ENCODE peak calls at places on chromosomes 4 and X, in eight cellular contexts. L is fibroblast of lung, X is left ventricle myocardium inferior, I is bronchial epithelial cell, J is HFF-Myc, V is heart right ventricle, Y is cardiac fibroblast, B is lower lobe of right lung. W is an unnamed sample.

GRCh38 chrX:22349116-22349515 is 76.4 kb downstream of the CBLL2 start:
- DNase-seq in L (peak), X (no peak), I (peak), J (no peak), V (no peak), Y (peak), B (no peak), W (peak)

GRCh38 chrX:78109458-78109857 is 5.4 kb downstream of the PGK1 start:
- DNase-seq in L (no peak), X (no peak), I (no peak), J (no peak), V (no peak), Y (no peak), B (no peak), W (no peak)

GRCh38 chr4:55808187-55808586 is 11.4 kb upstream of the EXOC1L start:
- DNase-seq in L (no peak), X (no peak), I (no peak), J (peak), V (no peak), Y (no peak), B (no peak), W (no peak)

GRCh38 chr4:154294951-154295350 is 196.6 kb downstream of the DCHS2 start:
- DNase-seq in L (no peak), X (no peak), I (no peak), J (no peak), V (no peak), Y (no peak), B (no peak), W (no peak)

GRCh38 chrX:70029790-70030189 is 19.9 kb downstream of the AWAT2 start:
- DNase-seq in L (no peak), X (no peak), I (no peak), J (no peak), V (no peak), Y (no peak), B (no peak), W (no peak)

GRCh38 chr4:159029481-159029880 is 73.4 kb upstream of the RAPGEF2 start:
- DNase-seq in L (no peak), X (no peak), I (no peak), J (no peak), V (no peak), Y (no peak), B (no peak), W (no peak)

GRCh38 chr4:40301592-40301991 is 33.5 kb upstream of the CHRNA9 start:
- DNase-seq in L (no peak), X (no peak), I (no peak), J (no peak), V (no peak), Y (no peak), B (no peak), W (no peak)

GRCh38 chrX:53992589-53992988 is 51.7 kb downstream of the PHF8 start:
- DNase-seq in L (no peak), X (no peak), I (peak), J (no peak), V (no peak), Y (no peak), B (no peak), W (no peak)

GRCh38 chr4:178471385-178471784 is 1029.1 kb upstream of the AGA start:
- DNase-seq in L (no peak), X (no peak), I (no peak), J (no peak), V (no peak), Y (no peak), B (no peak), W (no peak)

GRCh38 chr4:147157860-147158701 is 212.4 kb upstream of the TTC29 start:
- DNase-seq in L (peak), X (peak), I (peak), J (no peak), V (peak), Y (peak), B (peak), W (peak)

GRCh38 chrX:71184803-71185495 is 38.1 kb upstream of the GJB1 start:
- DNase-seq in L (no peak), X (no peak), I (peak), J (no peak), V (no peak), Y (no peak), B (no peak), W (no peak)

GRCh38 chr4:16120720-16121119 is 36.9 kb upstream of the PROM1 start:
- DNase-seq in L (no peak), X (no peak), I (no peak), J (no peak), V (no peak), Y (no peak), B (no peak), W (peak)

GRCh38 chr4:152479428-152480026 is 56.4 kb downstream of the FBXW7 start:
- DNase-seq in L (peak), X (no peak), I (peak), J (no peak), V (no peak), Y (peak), B (no peak), W (peak)

GRCh38 chrX:109857898-109858297 is 124.8 kb upstream of the ACSL4 start:
- DNase-seq in L (peak), X (no peak), I (peak), J (no peak), V (no peak), Y (peak), B (no peak), W (peak)

GRCh38 chr4:80913381-80913780 is 117.1 kb upstream of the BMP3 start:
- DNase-seq in L (no peak), X (no peak), I (no peak), J (no peak), V (no peak), Y (no peak), B (no peak), W (no peak)

GRCh38 chr4:80492761-80493160 is 157.2 kb downstream of the CFAP299 start:
- DNase-seq in L (no peak), X (no peak), I (peak), J (no peak), V (no peak), Y (no peak), B (no peak), W (no peak)

GRCh38 chrX:39935414-39936064 is 162.2 kb downstream of the BCOR start:
- DNase-seq in L (no peak), X (no peak), I (peak), J (no peak), V (no peak), Y (no peak), B (no peak), W (no peak)

GRCh38 chr4:158808399-158808798 is 39.6 kb downstream of the FNIP2 start:
- DNase-seq in L (no peak), X (no peak), I (no peak), J (no peak), V (no peak), Y (no peak), B (no peak), W (no peak)

GRCh38 chr4:187064033-187064432 is 340.4 kb upstream of the FAT1 start:
- DNase-seq in L (no peak), X (no peak), I (no peak), J (no peak), V (no peak), Y (no peak), B (no peak), W (no peak)

GRCh38 chrX:44343412-44343942 is at the start of gene EFHC2:
- DNase-seq in L (peak), X (peak), I (no peak), J (no peak), V (peak), Y (no peak), B (peak), W (peak)

DNA sequence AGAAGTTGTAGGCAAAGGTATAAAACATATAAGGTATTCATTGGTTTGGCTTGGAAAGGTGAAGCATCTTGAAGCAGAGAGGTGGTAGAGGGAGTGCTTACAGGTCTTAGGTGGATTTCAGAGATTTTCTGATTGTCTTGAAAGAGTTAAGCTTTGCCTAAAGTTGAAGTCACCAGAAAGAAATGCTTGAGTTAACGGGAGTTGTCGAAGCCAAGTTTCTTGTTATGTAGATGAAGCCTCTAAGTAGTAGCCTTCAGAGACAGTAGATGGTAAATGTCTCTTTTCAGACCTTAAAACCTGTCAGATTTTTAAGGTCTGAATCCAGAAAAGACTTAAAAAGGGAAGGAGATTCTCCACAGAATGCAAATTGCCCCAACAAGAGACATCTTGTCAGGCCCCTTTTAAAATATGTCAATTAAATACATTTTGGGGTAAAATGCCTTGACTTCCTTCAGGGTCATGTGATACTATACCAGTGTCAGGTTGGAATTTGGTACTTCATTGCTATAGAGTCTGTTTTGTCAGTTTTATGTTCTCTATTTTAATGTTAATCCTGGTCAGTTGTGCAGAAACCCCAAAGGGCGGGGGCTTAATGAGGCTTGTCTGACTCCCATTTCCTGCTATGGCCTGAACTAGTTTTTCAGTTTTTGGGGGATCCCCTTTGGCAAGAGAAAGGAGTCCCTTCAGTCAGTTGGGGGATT is 81.0 kb downstream of the PCDH18 start:
- DNase-seq in L (no peak), X (no peak), I (no peak), J (no peak), V (no peak), Y (no peak), B (no peak), W (no peak)
- H3K4me3 ChIP-seq in L (no peak), X (no peak), I (no peak), J (no peak), V (no peak), Y (no peak), B (no peak), W (no peak)

GRCh38 chr4:54668031-54668611 is 10.4 kb downstream of the KIT start:
- DNase-seq in L (no peak), X (no peak), I (no peak), J (no peak), V (no peak), Y (no peak), B (no peak), W (no peak)
- TF ChIP-seq CTCF in L (no peak), X (no peak), I (no peak), J (no peak), V (no peak), Y (no peak), B (no peak), W (no peak)

GRCh38 chrX:20322887-20323286 is 56.2 kb upstream of the RPS6KA3 start:
- DNase-seq in L (no peak), X (no peak), I (no peak), J (no peak), V (no peak), Y (no peak), B (no peak), W (no peak)

GRCh38 chrX:20325786-20326388 is 59.2 kb upstream of the RPS6KA3 start:
- DNase-seq in L (no peak), X (no peak), I (no peak), J (no peak), V (no peak), Y (no peak), B (no peak), W (no peak)

GRCh38 chrX:20317873-20318272 is 51.2 kb upstream of the RPS6KA3 start:
- DNase-seq in L (no peak), X (no peak), I (no peak), J (no peak), V (no peak), Y (no peak), B (no peak), W (no peak)

GRCh38 chrX:20319054-20319453 is 52.3 kb upstream of the RPS6KA3 start:
- DNase-seq in L (no peak), X (no peak), I (no peak), J (no peak), V (no peak), Y (no peak), B (no peak), W (no peak)

GRCh38 chrX:20320461-20321159 is 53.9 kb upstream of the RPS6KA3 start:
- DNase-seq in L (no peak), X (no peak), I (no peak), J (no peak), V (no peak), Y (no peak), B (peak), W (no peak)
- H3K4me3 ChIP-seq in L (peak), X (no peak), I (no peak), J (no peak), V (no peak), Y (no peak), B (no peak), W (no peak)

GRCh38 chrX:11351375-11352295 is 58.4 kb downstream of the AMELX start:
- DNase-seq in L (peak), X (peak), I (no peak), J (peak), V (peak), Y (peak), B (peak), W (peak)
- TF ChIP-seq CTCF in L (no peak), X (no peak), I (no peak), J (no peak), V (no peak), Y (no peak), B (no peak), W (no peak)

DNA sequence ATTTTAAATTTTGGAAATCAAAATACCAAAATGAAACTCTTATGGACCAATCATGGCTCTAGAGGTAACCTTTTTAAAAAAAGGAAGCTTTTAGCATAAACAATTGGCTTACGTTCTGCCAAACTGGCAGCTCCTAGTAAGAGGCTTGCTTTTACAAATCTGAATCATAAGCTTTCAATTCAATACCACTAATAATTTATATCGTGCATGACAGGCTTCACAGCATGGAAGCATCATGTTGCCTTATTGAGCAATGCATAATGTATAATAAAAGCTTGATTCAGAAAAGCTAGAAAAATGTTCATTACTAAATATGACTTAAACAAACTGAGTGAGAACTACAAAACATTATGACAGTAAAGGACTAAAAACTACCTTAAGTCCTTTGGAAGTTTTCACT is 280.9 kb downstream of the IQCM start:
- DNase-seq in L (peak), X (no peak), I (no peak), J (no peak), V (no peak), Y (no peak), B (no peak), W (peak)
- H3K4me3 ChIP-seq in L (no peak), X (no peak), I (no peak), J (no peak), V (no peak), Y (no peak), B (no peak), W (no peak)

GRCh38 chr4:180913750-180914149 is 1329.5 kb upstream of the TENM3 start:
- DNase-seq in L (no peak), X (no peak), I (peak), J (no peak), V (no peak), Y (no peak), B (no peak), W (peak)

GRCh38 chr4:180909279-180909678 is 1333.9 kb upstream of the TENM3 start:
- DNase-seq in L (peak), X (no peak), I (no peak), J (no peak), V (no peak), Y (no peak), B (no peak), W (peak)
- TF ChIP-seq CTCF in L (peak), X (no peak), I (peak), J (peak), V (no peak), Y (no peak), B (no peak), W (peak)

DNA sequence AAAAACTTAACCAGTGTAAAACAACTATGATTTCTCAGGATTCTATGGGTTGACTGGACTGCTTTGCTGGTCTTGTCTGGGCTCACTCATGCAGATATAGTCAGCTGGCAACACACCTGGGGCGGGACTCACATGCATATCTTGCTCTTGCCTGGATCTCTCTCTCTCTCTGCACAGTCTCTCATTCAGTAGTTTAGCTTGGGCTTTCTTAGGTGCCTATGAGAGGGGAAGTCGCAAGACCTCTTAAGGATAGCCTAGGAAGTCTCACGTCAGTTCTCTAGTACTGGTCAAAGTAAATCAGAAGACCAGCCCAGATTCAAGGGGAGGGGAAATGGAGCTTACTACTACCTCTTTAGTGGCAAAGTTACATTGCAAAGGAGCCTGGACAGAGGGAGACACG is 2.0 kb downstream of the COPS4 start:
- DNase-seq in L (no peak), X (no peak), I (peak), J (no peak), V (no peak), Y (no peak), B (no peak), W (no peak)
- H3K4me3 ChIP-seq in L (peak), X (no peak), I (no peak), J (peak), V (no peak), Y (no peak), B (no peak), W (no peak)

GRCh38 chr4:1767770-1768366 is 25.2 kb upstream of the FGFR3 start:
- DNase-seq in L (peak), X (no peak), I (peak), J (no peak), V (no peak), Y (peak), B (peak), W (peak)
- TF ChIP-seq CTCF in L (peak), X (peak), I (peak), J (peak), V (no peak), Y (peak), B (peak), W (peak)

GRCh38 chr4:143360838-143361237 is 24.2 kb downstream of the GAB1 start:
- DNase-seq in L (no peak), X (no peak), I (no peak), J (no peak), V (no peak), Y (peak), B (no peak), W (no peak)
- H3K4me3 ChIP-seq in L (no peak), X (no peak), I (no peak), J (no peak), V (no peak), Y (no peak), B (no peak), W (no peak)

GRCh38 chr4:96526625-96527024 is 686.7 kb downstream of the PDHA2 start:
- DNase-seq in L (no peak), X (no peak), I (no peak), J (no peak), V (no peak), Y (no peak), B (no peak), W (no peak)

GRCh38 chr4:96525901-96526300 is 686.0 kb downstream of the PDHA2 start:
- DNase-seq in L (no peak), X (no peak), I (no peak), J (no peak), V (no peak), Y (no peak), B (no peak), W (no peak)

DNA sequence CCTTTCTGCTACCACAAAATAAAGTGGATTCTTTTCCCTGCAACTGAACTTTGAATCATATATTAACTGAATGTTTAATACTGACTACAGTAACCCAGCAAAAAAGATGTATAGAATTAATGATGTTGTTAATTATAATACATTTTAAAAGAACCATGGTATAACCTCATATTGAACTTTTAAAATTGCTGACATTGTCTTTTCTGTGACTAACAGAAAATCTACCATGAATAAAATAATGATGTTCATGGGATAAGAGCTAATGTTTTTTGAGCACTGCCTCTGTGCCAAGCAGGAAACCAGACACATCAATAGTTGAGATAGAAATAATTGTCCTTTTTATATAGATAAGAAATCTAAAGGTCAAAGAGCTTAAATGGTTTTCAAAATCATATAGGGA is 691.9 kb downstream of the PDHA2 start:
- DNase-seq in L (no peak), X (no peak), I (no peak), J (no peak), V (no peak), Y (no peak), B (no peak), W (no peak)
- TF ChIP-seq CTCF in L (no peak), X (no peak), I (no peak), J (no peak), V (no peak), Y (no peak), B (no peak), W (no peak)